ENCODE peak calls at places on chromosome 1, in eight cellular contexts. One of them, this sample, is unnamed. For H3K27me3, the result is how much of the 10 kb centered on the place peaks cover.

GRCh38 chr1:150893336-150893913 is 6.5 kb downstream of the CTXND2 start:
- DNase-seq in HL-60: no peak
- DNase-seq in K562: no peak
- DNase-seq in NT2/D1: no peak
- DNase-seq in fibroblast of lung: no peak
- DNase-seq in CD4-positive, alpha-beta T cell: no peak
- DNase-seq in heart right ventricle: no peak
- DNase-seq in right cardiac atrium: no peak
- DNase-seq in this sample: no peak

GRCh38 chr1:177975588-177976495 is 6.0 kb upstream of the SEC16B start:
- DNase-seq in HL-60: no peak
- DNase-seq in K562: no peak
- DNase-seq in NT2/D1: no peak
- DNase-seq in fibroblast of lung: peak
- DNase-seq in CD4-positive, alpha-beta T cell: no peak
- DNase-seq in heart right ventricle: no peak
- DNase-seq in right cardiac atrium: no peak
- DNase-seq in this sample: no peak

GRCh38 chr1:55311979-55312378 is 96.8 kb upstream of the USP24 start:
- DNase-seq in HL-60: no peak
- DNase-seq in K562: no peak
- DNase-seq in NT2/D1: no peak
- DNase-seq in fibroblast of lung: no peak
- DNase-seq in CD4-positive, alpha-beta T cell: no peak
- DNase-seq in heart right ventricle: no peak
- DNase-seq in right cardiac atrium: no peak
- DNase-seq in this sample: no peak

GRCh38 chr1:112896783-112897182 is 59.2 kb downstream of the SLC16A1 start:
- DNase-seq in HL-60: no peak
- DNase-seq in K562: no peak
- DNase-seq in NT2/D1: no peak
- DNase-seq in fibroblast of lung: no peak
- DNase-seq in CD4-positive, alpha-beta T cell: no peak
- DNase-seq in heart right ventricle: no peak
- DNase-seq in right cardiac atrium: no peak
- DNase-seq in this sample: no peak

GRCh38 chr1:202160377-202160940 is at the start of gene PTPN7:
- DNase-seq in HL-60: peak
- DNase-seq in K562: peak
- DNase-seq in NT2/D1: no peak
- DNase-seq in fibroblast of lung: no peak
- DNase-seq in CD4-positive, alpha-beta T cell: peak
- DNase-seq in heart right ventricle: no peak
- DNase-seq in right cardiac atrium: peak
- DNase-seq in this sample: no peak

GRCh38 chr1:37028981-37029617 is 5.2 kb downstream of the GRIK3 start:
- DNase-seq in HL-60: no peak
- DNase-seq in K562: no peak
- DNase-seq in NT2/D1: no peak
- DNase-seq in fibroblast of lung: no peak
- DNase-seq in CD4-positive, alpha-beta T cell: no peak
- DNase-seq in heart right ventricle: no peak
- DNase-seq in right cardiac atrium: no peak
- DNase-seq in this sample: no peak

GRCh38 chr1:31785020-31785946 is 21.1 kb upstream of the ADGRB2 start:
- DNase-seq in HL-60: no peak
- DNase-seq in K562: no peak
- DNase-seq in NT2/D1: no peak
- DNase-seq in fibroblast of lung: no peak
- DNase-seq in CD4-positive, alpha-beta T cell: no peak
- DNase-seq in heart right ventricle: no peak
- DNase-seq in right cardiac atrium: no peak
- DNase-seq in this sample: no peak

GRCh38 chr1:101161619-101162018 is 75.2 kb upstream of the S1PR1 start:
- DNase-seq in HL-60: no peak
- DNase-seq in K562: no peak
- DNase-seq in NT2/D1: no peak
- DNase-seq in fibroblast of lung: no peak
- DNase-seq in CD4-positive, alpha-beta T cell: no peak
- DNase-seq in heart right ventricle: no peak
- DNase-seq in right cardiac atrium: no peak
- DNase-seq in this sample: no peak

GRCh38 chr1:94236630-94237290 is 624 bp downstream of the ARHGAP29 start:
- DNase-seq in HL-60: no peak
- DNase-seq in K562: no peak
- DNase-seq in NT2/D1: no peak
- DNase-seq in fibroblast of lung: peak
- DNase-seq in CD4-positive, alpha-beta T cell: no peak
- DNase-seq in heart right ventricle: peak
- DNase-seq in right cardiac atrium: peak
- DNase-seq in this sample: no peak

GRCh38 chr1:22533244-22533643 is 30.0 kb upstream of the EPHA8 start:
- DNase-seq in HL-60: no peak
- DNase-seq in K562: no peak
- DNase-seq in NT2/D1: no peak
- DNase-seq in fibroblast of lung: no peak
- DNase-seq in CD4-positive, alpha-beta T cell: no peak
- DNase-seq in heart right ventricle: no peak
- DNase-seq in right cardiac atrium: no peak
- DNase-seq in this sample: no peak

GRCh38 chr1:159007734-159008133 is 2.0 kb upstream of the IFI16 start:
- DNase-seq in HL-60: no peak
- DNase-seq in K562: no peak
- DNase-seq in NT2/D1: no peak
- DNase-seq in fibroblast of lung: no peak
- DNase-seq in CD4-positive, alpha-beta T cell: no peak
- DNase-seq in heart right ventricle: no peak
- DNase-seq in right cardiac atrium: no peak
- DNase-seq in this sample: no peak

GRCh38 chr1:159010398-159010797 is 691 bp downstream of the IFI16 start:
- DNase-seq in HL-60: no peak
- DNase-seq in K562: no peak
- DNase-seq in NT2/D1: no peak
- DNase-seq in fibroblast of lung: no peak
- DNase-seq in CD4-positive, alpha-beta T cell: no peak
- DNase-seq in heart right ventricle: no peak
- DNase-seq in right cardiac atrium: no peak
- DNase-seq in this sample: no peak

GRCh38 chr1:159008744-159009188 is 941 bp upstream of the IFI16 start:
- DNase-seq in HL-60: peak
- DNase-seq in K562: no peak
- DNase-seq in NT2/D1: no peak
- DNase-seq in fibroblast of lung: no peak
- DNase-seq in CD4-positive, alpha-beta T cell: peak
- DNase-seq in heart right ventricle: no peak
- DNase-seq in right cardiac atrium: no peak
- DNase-seq in this sample: no peak

GRCh38 chr1:159009704-159010361 is at the start of gene IFI16:
- DNase-seq in HL-60: peak
- DNase-seq in K562: no peak
- DNase-seq in NT2/D1: no peak
- DNase-seq in fibroblast of lung: peak
- DNase-seq in CD4-positive, alpha-beta T cell: peak
- DNase-seq in heart right ventricle: no peak
- DNase-seq in right cardiac atrium: peak
- DNase-seq in this sample: peak

GRCh38 chr1:159009287-159009686 is 420 bp upstream of the IFI16 start:
- DNase-seq in HL-60: no peak
- DNase-seq in K562: no peak
- DNase-seq in NT2/D1: no peak
- DNase-seq in fibroblast of lung: no peak
- DNase-seq in CD4-positive, alpha-beta T cell: no peak
- DNase-seq in heart right ventricle: no peak
- DNase-seq in right cardiac atrium: no peak
- DNase-seq in this sample: no peak
- H3K27me3 ChIP-seq in HL-60: under half
- H3K27me3 ChIP-seq in K562: under half
- H3K27me3 ChIP-seq in NT2/D1: under half
- H3K27me3 ChIP-seq in fibroblast of lung: under half
- H3K27me3 ChIP-seq in CD4-positive, alpha-beta T cell: under half
- H3K27me3 ChIP-seq in heart right ventricle: under half
- H3K27me3 ChIP-seq in right cardiac atrium: under half
- H3K27me3 ChIP-seq in this sample: under half

GRCh38 chr1:38052750-38053415 is 6.3 kb upstream of the POU3F1 start:
- DNase-seq in HL-60: no peak
- DNase-seq in K562: no peak
- DNase-seq in NT2/D1: no peak
- DNase-seq in fibroblast of lung: no peak
- DNase-seq in CD4-positive, alpha-beta T cell: no peak
- DNase-seq in heart right ventricle: no peak
- DNase-seq in right cardiac atrium: no peak
- DNase-seq in this sample: no peak

GRCh38 chr1:38046884-38047602 is 450 bp upstream of the POU3F1 start:
- DNase-seq in HL-60: peak
- DNase-seq in K562: peak
- DNase-seq in NT2/D1: no peak
- DNase-seq in fibroblast of lung: peak
- DNase-seq in CD4-positive, alpha-beta T cell: peak
- DNase-seq in heart right ventricle: peak
- DNase-seq in right cardiac atrium: peak
- DNase-seq in this sample: no peak

GRCh38 chr1:38053416-38054091 is 7.0 kb upstream of the POU3F1 start:
- DNase-seq in HL-60: no peak
- DNase-seq in K562: no peak
- DNase-seq in NT2/D1: no peak
- DNase-seq in fibroblast of lung: no peak
- DNase-seq in CD4-positive, alpha-beta T cell: no peak
- DNase-seq in heart right ventricle: no peak
- DNase-seq in right cardiac atrium: no peak
- DNase-seq in this sample: no peak

GRCh38 chr1:38047603-38048146 is 1.1 kb upstream of the POU3F1 start:
- DNase-seq in HL-60: no peak
- DNase-seq in K562: no peak
- DNase-seq in NT2/D1: no peak
- DNase-seq in fibroblast of lung: peak
- DNase-seq in CD4-positive, alpha-beta T cell: no peak
- DNase-seq in heart right ventricle: no peak
- DNase-seq in right cardiac atrium: no peak
- DNase-seq in this sample: no peak

DNA sequence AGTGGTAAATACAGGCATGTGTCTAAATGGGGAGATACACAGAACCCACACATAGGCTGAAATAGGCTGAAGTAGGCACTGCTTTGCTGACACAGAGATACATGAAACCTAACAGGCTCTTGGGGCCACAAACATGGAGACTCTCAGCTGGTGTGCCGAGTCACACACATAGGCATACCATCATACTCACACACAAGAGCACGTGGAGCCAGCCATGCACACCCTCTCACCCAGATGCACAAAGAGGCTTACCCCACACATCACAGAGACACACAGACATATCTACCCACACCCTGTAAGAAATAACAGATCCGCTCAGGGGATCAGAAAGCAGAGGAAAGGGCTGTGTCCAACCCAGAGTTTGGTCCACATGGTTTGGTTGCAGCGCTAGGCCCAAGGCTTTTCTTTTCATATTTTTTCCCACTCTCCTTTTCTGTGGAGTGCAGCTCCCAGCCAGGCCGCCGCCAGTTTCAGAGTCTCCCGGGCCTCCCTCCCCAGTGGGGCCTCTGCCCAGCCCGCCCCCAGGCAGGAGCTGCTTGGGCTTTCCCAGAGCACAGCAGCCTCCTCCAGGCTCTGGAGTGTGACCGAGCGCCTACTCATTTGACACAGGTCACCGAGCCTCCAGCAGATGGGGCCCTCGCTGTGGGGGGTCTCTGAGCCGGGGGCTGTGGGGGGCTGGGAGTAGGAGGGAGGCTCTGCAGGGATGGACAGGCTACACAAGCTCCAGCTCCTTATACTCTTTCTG is 4.0 kb upstream of the POU3F1 start:
- DNase-seq in HL-60: no peak
- DNase-seq in K562: no peak
- DNase-seq in NT2/D1: no peak
- DNase-seq in fibroblast of lung: no peak
- DNase-seq in CD4-positive, alpha-beta T cell: no peak
- DNase-seq in heart right ventricle: no peak
- DNase-seq in right cardiac atrium: no peak
- DNase-seq in this sample: no peak
- H3K27me3 ChIP-seq in HL-60: under half
- H3K27me3 ChIP-seq in K562: under half
- H3K27me3 ChIP-seq in NT2/D1: under half
- H3K27me3 ChIP-seq in fibroblast of lung: under half
- H3K27me3 ChIP-seq in CD4-positive, alpha-beta T cell: under half
- H3K27me3 ChIP-seq in heart right ventricle: under half
- H3K27me3 ChIP-seq in right cardiac atrium: under half
- H3K27me3 ChIP-seq in this sample: under half

GRCh38 chr1:9250586-9251381 is 16.2 kb downstream of the H6PD start:
- DNase-seq in HL-60: no peak
- DNase-seq in K562: no peak
- DNase-seq in NT2/D1: no peak
- DNase-seq in fibroblast of lung: no peak
- DNase-seq in CD4-positive, alpha-beta T cell: no peak
- DNase-seq in heart right ventricle: no peak
- DNase-seq in right cardiac atrium: peak
- DNase-seq in this sample: no peak
- H3K27me3 ChIP-seq in HL-60: under half
- H3K27me3 ChIP-seq in K562: half or more
- H3K27me3 ChIP-seq in NT2/D1: under half
- H3K27me3 ChIP-seq in fibroblast of lung: under half
- H3K27me3 ChIP-seq in CD4-positive, alpha-beta T cell: under half
- H3K27me3 ChIP-seq in heart right ventricle: under half
- H3K27me3 ChIP-seq in right cardiac atrium: under half
- H3K27me3 ChIP-seq in this sample: under half

GRCh38 chr1:7960867-7961198 is 678 bp upstream of the PARK7 start:
- DNase-seq in HL-60: no peak
- DNase-seq in K562: no peak
- DNase-seq in NT2/D1: no peak
- DNase-seq in fibroblast of lung: no peak
- DNase-seq in CD4-positive, alpha-beta T cell: no peak
- DNase-seq in heart right ventricle: no peak
- DNase-seq in right cardiac atrium: no peak
- DNase-seq in this sample: no peak
- H3K27me3 ChIP-seq in HL-60: under half
- H3K27me3 ChIP-seq in K562: under half
- H3K27me3 ChIP-seq in NT2/D1: under half
- H3K27me3 ChIP-seq in fibroblast of lung: under half
- H3K27me3 ChIP-seq in CD4-positive, alpha-beta T cell: under half
- H3K27me3 ChIP-seq in heart right ventricle: under half
- H3K27me3 ChIP-seq in right cardiac atrium: under half
- H3K27me3 ChIP-seq in this sample: under half

DNA sequence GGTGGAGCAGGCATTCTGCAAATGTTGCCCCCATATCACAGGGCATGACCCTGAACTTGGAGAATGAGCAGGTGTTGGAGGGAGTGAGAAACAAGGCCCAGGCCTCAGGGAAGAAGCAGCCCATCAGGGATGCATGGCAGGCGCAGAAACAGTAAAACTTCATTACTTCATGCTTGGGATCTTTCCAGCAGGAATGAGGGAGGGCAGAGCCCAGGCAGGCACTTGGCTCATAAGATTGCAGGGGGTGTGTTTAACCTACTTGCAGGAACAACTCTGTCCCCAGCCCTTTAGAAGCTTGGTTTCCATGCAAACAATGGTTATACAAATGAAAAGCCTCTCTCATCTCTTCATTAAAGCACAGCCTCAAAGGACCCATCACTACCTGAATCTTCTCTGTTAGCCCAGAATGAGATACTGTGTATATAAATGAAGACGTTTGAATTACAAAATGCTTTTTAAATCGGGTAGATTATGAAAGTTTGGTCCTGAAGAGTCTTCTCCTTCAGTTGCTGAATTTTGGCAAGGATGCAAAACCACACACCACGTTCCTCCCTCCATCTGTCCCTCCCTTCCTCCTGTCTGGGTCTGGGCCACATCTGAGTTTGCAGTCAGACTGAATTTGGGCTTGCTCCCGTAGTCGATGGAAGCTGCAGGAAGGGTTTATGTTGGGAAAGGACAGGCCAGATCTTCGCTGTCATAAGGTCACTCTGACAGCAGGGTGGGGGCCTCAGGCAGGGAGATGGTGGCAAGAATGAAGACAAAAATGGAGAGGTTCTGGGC is 154.4 kb upstream of the KLHDC7A start:
- DNase-seq in HL-60: no peak
- DNase-seq in K562: no peak
- DNase-seq in NT2/D1: no peak
- DNase-seq in fibroblast of lung: no peak
- DNase-seq in CD4-positive, alpha-beta T cell: no peak
- DNase-seq in heart right ventricle: no peak
- DNase-seq in right cardiac atrium: no peak
- DNase-seq in this sample: no peak
- H3K27me3 ChIP-seq in HL-60: under half
- H3K27me3 ChIP-seq in K562: under half
- H3K27me3 ChIP-seq in NT2/D1: under half
- H3K27me3 ChIP-seq in fibroblast of lung: under half
- H3K27me3 ChIP-seq in CD4-positive, alpha-beta T cell: under half
- H3K27me3 ChIP-seq in heart right ventricle: under half
- H3K27me3 ChIP-seq in right cardiac atrium: under half
- H3K27me3 ChIP-seq in this sample: under half

This sample was measured in AG04450.